ENCODE peak calls at places on chromosomes 2 and 18, in eight cellular contexts. One of them, this sample, is unnamed. For H3K27me3 and H3K9me3, the result is how much of the 10 kb centered on the place peaks cover.

GRCh38 chr2:213199871-213200270 is 48.5 kb upstream of the IKZF2 start:
- DNase-seq in transverse colon: no peak
- DNase-seq in Peyer's patch: no peak
- DNase-seq in adrenal gland: peak
- DNase-seq in heart left ventricle: no peak
- DNase-seq in sigmoid colon: no peak
- DNase-seq in GM12878: no peak
- DNase-seq in breast epithelium: no peak
- DNase-seq in this sample: no peak

GRCh38 chr2:168717790-168718502 is 84.5 kb upstream of the NOSTRIN start:
- DNase-seq in transverse colon: no peak
- DNase-seq in Peyer's patch: no peak
- DNase-seq in adrenal gland: no peak
- DNase-seq in heart left ventricle: no peak
- DNase-seq in sigmoid colon: no peak
- DNase-seq in GM12878: no peak
- DNase-seq in breast epithelium: no peak
- DNase-seq in this sample: no peak

GRCh38 chr2:163455815-163456214 is 280.0 kb downstream of the FIGN start:
- DNase-seq in transverse colon: no peak
- DNase-seq in Peyer's patch: no peak
- DNase-seq in adrenal gland: no peak
- DNase-seq in heart left ventricle: no peak
- DNase-seq in sigmoid colon: no peak
- DNase-seq in GM12878: peak
- DNase-seq in breast epithelium: no peak
- DNase-seq in this sample: no peak

GRCh38 chr18:51287818-51288508 is 90.5 kb upstream of the MEX3C start:
- DNase-seq in transverse colon: no peak
- DNase-seq in Peyer's patch: no peak
- DNase-seq in adrenal gland: no peak
- DNase-seq in heart left ventricle: no peak
- DNase-seq in sigmoid colon: no peak
- DNase-seq in GM12878: no peak
- DNase-seq in breast epithelium: no peak
- DNase-seq in this sample: no peak

GRCh38 chr2:179272406-179273192 is 8.0 kb upstream of the SESTD1 start:
- DNase-seq in transverse colon: no peak
- DNase-seq in Peyer's patch: no peak
- DNase-seq in adrenal gland: no peak
- DNase-seq in heart left ventricle: no peak
- DNase-seq in sigmoid colon: no peak
- DNase-seq in GM12878: no peak
- DNase-seq in breast epithelium: no peak
- DNase-seq in this sample: no peak

GRCh38 chr18:64171576-64171975 is 22.7 kb upstream of the LINC00305 start:
- DNase-seq in transverse colon: no peak
- DNase-seq in Peyer's patch: no peak
- DNase-seq in adrenal gland: no peak
- DNase-seq in heart left ventricle: no peak
- DNase-seq in sigmoid colon: no peak
- DNase-seq in GM12878: no peak
- DNase-seq in breast epithelium: no peak
- DNase-seq in this sample: no peak

GRCh38 chr2:1140389-1141003 is 189.8 kb downstream of the SNTG2 start:
- DNase-seq in transverse colon: no peak
- DNase-seq in Peyer's patch: no peak
- DNase-seq in adrenal gland: peak
- DNase-seq in heart left ventricle: no peak
- DNase-seq in sigmoid colon: no peak
- DNase-seq in GM12878: no peak
- DNase-seq in breast epithelium: no peak
- DNase-seq in this sample: no peak

GRCh38 chr2:128321421-128321775 is 2.7 kb upstream of the HS6ST1 start:
- DNase-seq in transverse colon: no peak
- DNase-seq in Peyer's patch: peak
- DNase-seq in adrenal gland: no peak
- DNase-seq in heart left ventricle: no peak
- DNase-seq in sigmoid colon: peak
- DNase-seq in GM12878: no peak
- DNase-seq in breast epithelium: peak
- DNase-seq in this sample: peak

GRCh38 chr2:138112536-138112935 is 148.3 kb downstream of the HNMT start:
- DNase-seq in transverse colon: no peak
- DNase-seq in Peyer's patch: no peak
- DNase-seq in adrenal gland: no peak
- DNase-seq in heart left ventricle: no peak
- DNase-seq in sigmoid colon: no peak
- DNase-seq in GM12878: no peak
- DNase-seq in breast epithelium: no peak
- DNase-seq in this sample: no peak

GRCh38 chr2:127508621-127509034 is 17.7 kb downstream of the IWS1 start:
- DNase-seq in transverse colon: peak
- DNase-seq in Peyer's patch: peak
- DNase-seq in adrenal gland: peak
- DNase-seq in heart left ventricle: peak
- DNase-seq in sigmoid colon: peak
- DNase-seq in GM12878: no peak
- DNase-seq in breast epithelium: no peak
- DNase-seq in this sample: peak

GRCh38 chr2:177842243-177842642 is 230.3 kb downstream of the PDE11A start:
- DNase-seq in transverse colon: no peak
- DNase-seq in Peyer's patch: no peak
- DNase-seq in adrenal gland: no peak
- DNase-seq in heart left ventricle: no peak
- DNase-seq in sigmoid colon: no peak
- DNase-seq in GM12878: no peak
- DNase-seq in breast epithelium: no peak
- DNase-seq in this sample: no peak

GRCh38 chr2:218891275-218892135 is 10.9 kb downstream of the WNT10A start:
- DNase-seq in transverse colon: no peak
- DNase-seq in Peyer's patch: peak
- DNase-seq in adrenal gland: no peak
- DNase-seq in heart left ventricle: no peak
- DNase-seq in sigmoid colon: no peak
- DNase-seq in GM12878: no peak
- DNase-seq in breast epithelium: no peak
- DNase-seq in this sample: no peak

GRCh38 chr2:47907097-47907781 is 941 bp upstream of the FBXO11 start:
- DNase-seq in transverse colon: peak
- DNase-seq in Peyer's patch: peak
- DNase-seq in adrenal gland: peak
- DNase-seq in heart left ventricle: no peak
- DNase-seq in sigmoid colon: no peak
- DNase-seq in GM12878: no peak
- DNase-seq in breast epithelium: peak
- DNase-seq in this sample: peak

GRCh38 chr2:128373346-128374000 is 54.8 kb upstream of the HS6ST1 start:
- DNase-seq in transverse colon: no peak
- DNase-seq in Peyer's patch: peak
- DNase-seq in adrenal gland: no peak
- DNase-seq in heart left ventricle: no peak
- DNase-seq in sigmoid colon: no peak
- DNase-seq in GM12878: no peak
- DNase-seq in breast epithelium: no peak
- DNase-seq in this sample: peak

GRCh38 chr2:224104668-224105386 is 65.7 kb upstream of the SERPINE2 start:
- DNase-seq in transverse colon: no peak
- DNase-seq in Peyer's patch: no peak
- DNase-seq in adrenal gland: no peak
- DNase-seq in heart left ventricle: no peak
- DNase-seq in sigmoid colon: no peak
- DNase-seq in GM12878: no peak
- DNase-seq in breast epithelium: no peak
- DNase-seq in this sample: no peak

GRCh38 chr2:235831755-235832154 is 336.4 kb downstream of the GBX2 start:
- DNase-seq in transverse colon: no peak
- DNase-seq in Peyer's patch: no peak
- DNase-seq in adrenal gland: no peak
- DNase-seq in heart left ventricle: no peak
- DNase-seq in sigmoid colon: no peak
- DNase-seq in GM12878: no peak
- DNase-seq in breast epithelium: no peak
- DNase-seq in this sample: no peak

GRCh38 chr18:45777393-45777792 is 48.1 kb upstream of the SIGLEC15 start:
- DNase-seq in transverse colon: no peak
- DNase-seq in Peyer's patch: no peak
- DNase-seq in adrenal gland: no peak
- DNase-seq in heart left ventricle: no peak
- DNase-seq in sigmoid colon: no peak
- DNase-seq in GM12878: no peak
- DNase-seq in breast epithelium: no peak
- DNase-seq in this sample: no peak

GRCh38 chr18:45775726-45776125 is 49.7 kb upstream of the SIGLEC15 start:
- DNase-seq in transverse colon: no peak
- DNase-seq in Peyer's patch: no peak
- DNase-seq in adrenal gland: no peak
- DNase-seq in heart left ventricle: no peak
- DNase-seq in sigmoid colon: no peak
- DNase-seq in GM12878: no peak
- DNase-seq in breast epithelium: no peak
- DNase-seq in this sample: no peak

GRCh38 chr18:45774065-45774521 is 50.1 kb downstream of the SLC14A1 start:
- DNase-seq in transverse colon: no peak
- DNase-seq in Peyer's patch: peak
- DNase-seq in adrenal gland: no peak
- DNase-seq in heart left ventricle: no peak
- DNase-seq in sigmoid colon: no peak
- DNase-seq in GM12878: no peak
- DNase-seq in breast epithelium: peak
- DNase-seq in this sample: no peak

GRCh38 chr18:45772081-45772480 is 48.1 kb downstream of the SLC14A1 start:
- DNase-seq in transverse colon: no peak
- DNase-seq in Peyer's patch: no peak
- DNase-seq in adrenal gland: no peak
- DNase-seq in heart left ventricle: no peak
- DNase-seq in sigmoid colon: no peak
- DNase-seq in GM12878: no peak
- DNase-seq in breast epithelium: no peak
- DNase-seq in this sample: no peak

DNA sequence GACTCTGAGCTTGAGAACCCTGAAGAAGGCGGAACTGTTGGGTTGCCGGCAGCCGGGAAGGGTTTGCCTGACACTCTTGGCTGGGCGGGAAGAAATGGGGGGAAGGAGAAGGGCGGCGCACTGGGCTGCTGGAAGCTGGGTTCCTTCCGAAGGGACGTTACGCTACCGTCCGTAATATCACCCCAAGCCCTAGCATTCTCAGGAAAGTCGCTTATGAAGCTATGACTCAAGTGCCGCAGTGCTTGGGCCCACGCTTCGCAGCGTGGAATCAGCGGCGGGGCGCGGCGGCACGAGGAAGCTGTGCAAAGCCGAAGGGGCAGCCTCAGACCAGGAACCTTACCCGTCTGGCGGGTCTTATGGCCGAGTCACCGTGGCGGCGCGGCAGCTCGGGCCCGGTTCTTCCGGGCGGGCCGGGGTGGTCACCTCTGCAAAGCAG is 50.2 kb upstream of the SIGLEC15 start:
- DNase-seq in transverse colon: peak
- DNase-seq in Peyer's patch: peak
- DNase-seq in adrenal gland: peak
- DNase-seq in heart left ventricle: peak
- DNase-seq in sigmoid colon: peak
- DNase-seq in GM12878: no peak
- DNase-seq in breast epithelium: peak
- DNase-seq in this sample: peak
- TF ChIP-seq POLR2A in transverse colon: no peak
- TF ChIP-seq POLR2A in Peyer's patch: no peak
- TF ChIP-seq POLR2A in adrenal gland: peak
- TF ChIP-seq POLR2A in heart left ventricle: peak
- TF ChIP-seq POLR2A in sigmoid colon: no peak
- TF ChIP-seq POLR2A in GM12878: peak
- TF ChIP-seq POLR2A in breast epithelium: peak
- TF ChIP-seq POLR2A in this sample: no peak

GRCh38 chr2:102597788-102598187 is 21.6 kb upstream of the SLC9A2 start:
- DNase-seq in transverse colon: no peak
- DNase-seq in Peyer's patch: no peak
- DNase-seq in adrenal gland: no peak
- DNase-seq in heart left ventricle: no peak
- DNase-seq in sigmoid colon: no peak
- DNase-seq in GM12878: no peak
- DNase-seq in breast epithelium: no peak
- DNase-seq in this sample: no peak
- H3K27me3 ChIP-seq in transverse colon: under half
- H3K27me3 ChIP-seq in Peyer's patch: under half
- H3K27me3 ChIP-seq in adrenal gland: under half
- H3K27me3 ChIP-seq in heart left ventricle: under half
- H3K27me3 ChIP-seq in sigmoid colon: under half
- H3K27me3 ChIP-seq in GM12878: under half
- H3K27me3 ChIP-seq in breast epithelium: under half
- H3K27me3 ChIP-seq in this sample: under half

DNA sequence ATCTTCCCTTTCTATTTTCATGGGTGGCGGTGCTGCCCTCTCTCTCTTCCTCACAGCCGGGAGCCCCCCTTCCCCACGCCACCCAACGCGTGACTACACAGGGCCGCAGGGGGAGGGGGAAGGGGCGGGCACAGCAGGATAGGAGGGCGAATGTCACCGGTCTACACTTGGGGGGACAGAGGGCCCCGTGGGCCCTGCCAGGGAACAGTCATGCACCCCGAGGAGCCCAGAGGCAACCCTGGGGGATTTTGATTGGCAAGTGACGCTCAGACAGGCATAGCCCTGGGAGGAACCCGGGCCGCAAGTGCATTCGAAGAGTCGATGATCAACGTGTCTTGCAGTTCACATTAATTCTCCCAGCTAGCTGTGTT is 91.1 kb upstream of the ANKRD30BL start:
- DNase-seq in transverse colon: no peak
- DNase-seq in Peyer's patch: no peak
- DNase-seq in adrenal gland: no peak
- DNase-seq in heart left ventricle: no peak
- DNase-seq in sigmoid colon: no peak
- DNase-seq in GM12878: no peak
- DNase-seq in breast epithelium: no peak
- DNase-seq in this sample: no peak
- H3K9me3 ChIP-seq in transverse colon: under half
- H3K9me3 ChIP-seq in Peyer's patch: under half
- H3K9me3 ChIP-seq in adrenal gland: under half
- H3K9me3 ChIP-seq in heart left ventricle: under half
- H3K9me3 ChIP-seq in sigmoid colon: under half
- H3K9me3 ChIP-seq in GM12878: under half
- H3K9me3 ChIP-seq in breast epithelium: under half
- H3K9me3 ChIP-seq in this sample: under half

DNA sequence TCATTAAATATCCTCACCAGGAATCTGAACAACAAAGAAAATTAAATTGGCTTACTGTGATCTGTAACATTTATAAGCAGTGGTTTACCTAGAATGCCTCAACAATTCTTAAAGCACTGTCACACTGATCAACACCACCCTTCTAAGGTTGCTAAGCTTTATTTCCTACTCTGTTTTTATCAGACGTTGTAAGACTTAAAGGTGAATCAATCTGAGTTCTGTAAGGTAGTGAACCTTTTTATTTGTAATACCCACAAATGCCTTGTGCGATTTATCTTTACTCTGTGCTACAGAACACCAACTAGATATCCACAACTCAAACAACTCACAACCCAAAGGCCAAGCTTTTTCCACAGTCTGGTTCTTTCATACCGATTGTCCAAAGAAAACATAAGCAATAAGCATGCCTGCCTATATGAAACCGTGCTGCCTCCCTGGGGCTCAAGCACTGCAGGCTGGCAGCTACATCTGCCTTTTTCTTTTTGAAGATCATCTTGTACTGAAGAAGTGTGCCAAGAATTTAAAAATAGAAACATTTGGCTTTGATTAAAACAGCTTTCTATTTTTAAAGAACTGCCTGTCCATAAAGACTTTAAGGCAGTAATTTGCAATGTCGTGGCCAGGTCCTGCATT is 490.7 kb downstream of the NUP35 start:
- DNase-seq in transverse colon: no peak
- DNase-seq in Peyer's patch: no peak
- DNase-seq in adrenal gland: no peak
- DNase-seq in heart left ventricle: peak
- DNase-seq in sigmoid colon: peak
- DNase-seq in GM12878: no peak
- DNase-seq in breast epithelium: no peak
- DNase-seq in this sample: no peak
- TF ChIP-seq POLR2A in transverse colon: no peak
- TF ChIP-seq POLR2A in Peyer's patch: no peak
- TF ChIP-seq POLR2A in adrenal gland: no peak
- TF ChIP-seq POLR2A in heart left ventricle: no peak
- TF ChIP-seq POLR2A in sigmoid colon: no peak
- TF ChIP-seq POLR2A in GM12878: no peak
- TF ChIP-seq POLR2A in breast epithelium: no peak
- TF ChIP-seq POLR2A in this sample: no peak

This sample was measured in right lobe of liver.